ENCODE peak calls at places on chromosomes 2 and 18, in ten cellular contexts. M is fibroblast of lung, Q is psoas muscle, R is endothelial cell of umbilical vein, A is kidney epithelial cell, Y is transverse colon, P is OCI-LY7, B is astrocyte, D is heart left ventricle, Z is right lobe of liver. W is an unnamed sample. For H3K36me3, the result is how much of the 10 kb centered on the place peaks cover.

GRCh38 chr2:43637030-43637803 is at the start of gene PLEKHH2:
- DNase-seq in M (peak), Q (peak), R (peak), A (peak), Y (peak), P (peak), B (peak), D (peak), Z (peak), W (peak)

GRCh38 chr2:232280341-232280740 is 98.2 kb upstream of the ALPP start:
- DNase-seq in M (no peak), Q (no peak), R (no peak), A (no peak), Y (no peak), P (no peak), B (no peak), D (no peak), Z (no peak), W (no peak)

GRCh38 chr2:235924675-235925063 is 243.5 kb downstream of the GBX2 start:
- DNase-seq in M (no peak), Q (no peak), R (no peak), A (no peak), Y (no peak), P (no peak), B (no peak), D (no peak), Z (no peak), W (no peak)

GRCh38 chr18:9434240-9434701 is 41.0 kb upstream of the RALBP1 start:
- DNase-seq in M (no peak), Q (no peak), R (no peak), A (no peak), Y (no peak), P (no peak), B (no peak), D (no peak), Z (no peak), W (peak)

GRCh38 chr2:64462940-64463339 is 9.0 kb downstream of the LGALSL start:
- DNase-seq in M (no peak), Q (no peak), R (no peak), A (no peak), Y (no peak), P (no peak), B (no peak), D (no peak), Z (no peak), W (no peak)

GRCh38 chr2:174664084-174664759 is 66.6 kb upstream of the WIPF1 start:
- DNase-seq in M (peak), Q (no peak), R (no peak), A (no peak), Y (no peak), P (no peak), B (no peak), D (no peak), Z (no peak), W (no peak)

GRCh38 chr2:238143239-238143951 is 4.9 kb downstream of the KLHL30 start:
- DNase-seq in M (peak), Q (peak), R (no peak), A (peak), Y (no peak), P (no peak), B (no peak), D (peak), Z (no peak), W (no peak)

GRCh38 chr2:39483530-39483929 is 46.4 kb upstream of the MAP4K3 start:
- DNase-seq in M (no peak), Q (no peak), R (peak), A (no peak), Y (no peak), P (no peak), B (no peak), D (no peak), Z (no peak), W (no peak)

GRCh38 chr2:213238753-213239591 is 45.3 kb upstream of the SPAG16 start:
- DNase-seq in M (peak), Q (no peak), R (peak), A (peak), Y (no peak), P (no peak), B (peak), D (no peak), Z (peak), W (no peak)

GRCh38 chr2:209368924-209369323 is 54.9 kb upstream of the MAP2 start:
- DNase-seq in M (peak), Q (no peak), R (peak), A (peak), Y (peak), P (no peak), B (peak), D (peak), Z (peak), W (no peak)

GRCh38 chr18:11053293-11053692 is 96.1 kb downstream of the PIEZO2 start:
- DNase-seq in M (no peak), Q (no peak), R (no peak), A (no peak), Y (no peak), P (no peak), B (no peak), D (no peak), Z (no peak), W (no peak)

GRCh38 chr2:69097148-69097610 is 84.2 kb downstream of the ANTXR1 start:
- DNase-seq in M (no peak), Q (no peak), R (peak), A (no peak), Y (no peak), P (no peak), B (no peak), D (no peak), Z (no peak), W (no peak)

GRCh38 chr2:99819766-99820165 is 322.6 kb downstream of the AFF3 start:
- DNase-seq in M (no peak), Q (no peak), R (peak), A (peak), Y (no peak), P (no peak), B (peak), D (no peak), Z (no peak), W (peak)

GRCh38 chr2:223725494-223725893 is 111.9 kb downstream of the AP1S3 start:
- DNase-seq in M (peak), Q (peak), R (peak), A (peak), Y (peak), P (no peak), B (peak), D (peak), Z (no peak), W (peak)

GRCh38 chr18:7579923-7580542 is 12.9 kb downstream of the PTPRM start:
- DNase-seq in M (no peak), Q (no peak), R (no peak), A (no peak), Y (no peak), P (no peak), B (no peak), D (no peak), Z (no peak), W (no peak)

GRCh38 chr2:113164234-113164929 is 9.4 kb upstream of the PSD4 start:
- DNase-seq in M (no peak), Q (no peak), R (no peak), A (no peak), Y (no peak), P (no peak), B (no peak), D (no peak), Z (no peak), W (peak)

GRCh38 chr18:73742959-73743358 is 404.7 kb downstream of the FBXO15 start:
- DNase-seq in M (peak), Q (no peak), R (no peak), A (no peak), Y (no peak), P (no peak), B (no peak), D (no peak), Z (no peak), W (no peak)

GRCh38 chr2:162025121-162025911 is 48.7 kb downstream of the DPP4 start:
- DNase-seq in M (peak), Q (no peak), R (no peak), A (no peak), Y (no peak), P (no peak), B (peak), D (no peak), Z (no peak), W (no peak)

GRCh38 chr2:117718048-117718447 is 96.4 kb upstream of the DDX18 start:
- DNase-seq in M (no peak), Q (no peak), R (no peak), A (no peak), Y (no peak), P (no peak), B (no peak), D (no peak), Z (no peak), W (no peak)

GRCh38 chr2:177201919-177202346 is 10.7 kb upstream of the HNRNPA3 start:
- DNase-seq in M (no peak), Q (no peak), R (no peak), A (no peak), Y (no peak), P (no peak), B (no peak), D (no peak), Z (no peak), W (no peak)

GRCh38 chr18:37270046-37270665 is 295.4 kb downstream of the CELF4 start:
- DNase-seq in M (peak), Q (no peak), R (peak), A (peak), Y (no peak), P (peak), B (peak), D (peak), Z (no peak), W (peak)

GRCh38 chr2:238790877-238791276 is 57.0 kb upstream of the TWIST2 start:
- DNase-seq in M (peak), Q (no peak), R (no peak), A (no peak), Y (no peak), P (no peak), B (peak), D (no peak), Z (no peak), W (no peak)

GRCh38 chr2:236536727-236537398 is 32.8 kb upstream of the ACKR3 start:
- DNase-seq in M (no peak), Q (no peak), R (no peak), A (no peak), Y (peak), P (peak), B (no peak), D (no peak), Z (no peak), W (no peak)

GRCh38 chr2:12955864-12956263 is 239.1 kb downstream of the TRIB2 start:
- DNase-seq in M (no peak), Q (no peak), R (no peak), A (no peak), Y (no peak), P (no peak), B (no peak), D (no peak), Z (no peak), W (no peak)

GRCh38 chr2:150732064-150732463 is 244.6 kb upstream of the RND3 start:
- DNase-seq in M (peak), Q (no peak), R (peak), A (peak), Y (no peak), P (no peak), B (peak), D (no peak), Z (no peak), W (no peak)

GRCh38 chr2:175057078-175057685 is 52.0 kb upstream of the CHN1 start:
- DNase-seq in M (no peak), Q (no peak), R (no peak), A (no peak), Y (no peak), P (no peak), B (no peak), D (no peak), Z (no peak), W (peak)

GRCh38 chr2:74862268-74862964 is 28.5 kb downstream of the HK2 start:
- DNase-seq in M (no peak), Q (no peak), R (no peak), A (no peak), Y (peak), P (no peak), B (no peak), D (no peak), Z (no peak), W (no peak)

GRCh38 chr2:236162804-236163482 is 5.2 kb downstream of the GBX2 start:
- DNase-seq in M (peak), Q (no peak), R (no peak), A (no peak), Y (no peak), P (no peak), B (no peak), D (no peak), Z (no peak), W (peak)

GRCh38 chr2:75896779-75897366 is 186.2 kb upstream of the GCFC2 start:
- DNase-seq in M (peak), Q (no peak), R (peak), A (peak), Y (no peak), P (peak), B (no peak), D (no peak), Z (no peak), W (peak)
- H3K4me3 ChIP-seq in M (no peak), Q (no peak), R (no peak), A (no peak), Y (no peak), P (no peak), B (no peak), D (no peak), Z (no peak), W (no peak)

GRCh38 chr2:62698653-62699052 is 6.9 kb upstream of the EHBP1 start:
- DNase-seq in M (no peak), Q (no peak), R (no peak), A (no peak), Y (no peak), P (no peak), B (no peak), D (no peak), Z (peak), W (no peak)
- H3K36me3 ChIP-seq in M (under half), Q (under half), R (under half), A (under half), Y (under half), P (under half), B (under half), D (under half), Z (under half), W (under half)

GRCh38 chr2:107932483-107932882 is 53.8 kb upstream of the SLC5A7 start:
- DNase-seq in M (peak), Q (no peak), R (no peak), A (no peak), Y (no peak), P (no peak), B (peak), D (no peak), Z (no peak), W (no peak)
- H3K4me3 ChIP-seq in M (no peak), Q (no peak), R (no peak), A (no peak), Y (no peak), P (no peak), B (no peak), D (no peak), Z (no peak), W (no peak)

GRCh38 chr2:96828874-96829273 is 12.8 kb downstream of the CNNM3 start:
- DNase-seq in M (no peak), Q (no peak), R (no peak), A (no peak), Y (no peak), P (no peak), B (no peak), D (no peak), Z (no peak), W (no peak)

GRCh38 chr2:96832401-96832750 is 11.4 kb downstream of the ANKRD23 start:
- DNase-seq in M (no peak), Q (no peak), R (no peak), A (no peak), Y (no peak), P (no peak), B (no peak), D (no peak), Z (no peak), W (no peak)

GRCh38 chr2:96831679-96832078 is 12.1 kb downstream of the ANKRD23 start:
- DNase-seq in M (no peak), Q (no peak), R (no peak), A (no peak), Y (no peak), P (no peak), B (no peak), D (no peak), Z (peak), W (peak)

GRCh38 chr2:96828436-96828835 is 12.4 kb downstream of the CNNM3 start:
- DNase-seq in M (no peak), Q (no peak), R (no peak), A (no peak), Y (no peak), P (no peak), B (no peak), D (no peak), Z (no peak), W (no peak)

DNA sequence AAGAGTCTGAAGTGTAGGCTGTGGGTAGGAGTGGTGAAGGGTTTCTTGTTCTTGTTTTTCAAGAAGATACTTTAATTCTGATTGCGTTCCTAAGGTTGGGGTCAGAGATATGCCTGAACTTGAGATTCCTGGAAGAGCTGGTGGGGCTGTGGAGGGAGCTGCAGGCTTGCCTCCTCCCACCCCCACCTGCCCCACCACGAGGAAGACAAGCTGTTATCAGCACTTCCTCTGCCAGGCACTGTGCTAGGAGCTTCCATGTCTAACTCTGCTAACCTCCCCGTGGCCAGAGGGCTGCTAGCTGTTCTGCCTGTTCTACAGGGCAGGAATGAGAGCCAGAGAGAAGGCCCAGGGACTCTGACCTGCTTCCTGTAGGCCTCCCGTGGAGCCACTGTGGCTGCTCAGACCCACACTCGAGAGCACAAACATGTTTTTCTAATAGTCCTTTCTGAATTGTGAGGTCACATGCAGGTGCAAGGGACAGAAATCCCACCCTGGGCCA is 13.7 kb downstream of the ANKRD23 start:
- DNase-seq in M (no peak), Q (no peak), R (no peak), A (no peak), Y (no peak), P (no peak), B (no peak), D (no peak), Z (no peak), W (no peak)
- H3K36me3 ChIP-seq in M (under half), Q (half or more), R (under half), A (under half), Y (under half), P (half or more), B (under half), D (half or more), Z (under half), W (under half)

W was measured in H7.